ENCODE peak calls at places on chromosomes 4 and X, in five cellular contexts. L is fibroblast of mammary gland, H is thyroid gland, R is breast epithelium, X is GM20000. K is an unnamed sample.

GRCh38 chr4:99763635-99764101 is 53.0 kb upstream of the DAPP1 start:
- DNase-seq in L (peak), R (no peak), X (no peak), H (peak), K (no peak)

GRCh38 chrX:154980330-154981115 is 42.0 kb downstream of the F8 start:
- DNase-seq in L (peak), R (peak), H (peak), X (peak), K (peak)

GRCh38 chrX:136046295-136046894 is 61.2 kb downstream of the SLC9A6 start:
- DNase-seq in R (no peak), L (peak), H (no peak), X (no peak), K (no peak)

GRCh38 chr4:15651682-15652081 is 3.5 kb downstream of the FBXL5 start:
- DNase-seq in L (peak), H (no peak), R (no peak), X (no peak), K (no peak)

GRCh38 chr4:77920371-77920770 is 57.7 kb downstream of the MRPL1 start:
- DNase-seq in H (no peak), X (no peak), R (no peak), L (no peak), K (no peak)

GRCh38 chrX:131217878-131218486 is 71.1 kb downstream of the IGSF1 start:
- DNase-seq in L (no peak), X (no peak), R (no peak), H (no peak), K (no peak)

GRCh38 chr4:22099896-22100295 is 151.3 kb upstream of the KCNIP4 start:
- DNase-seq in R (no peak), H (no peak), X (no peak), L (peak), K (no peak)

GRCh38 chrX:71106427-71106826 is at the start of gene CXorf65:
- DNase-seq in H (no peak), R (no peak), L (peak), X (no peak), K (no peak)

GRCh38 chr4:184039963-184040383 is 134.9 kb downstream of the STOX2 start:
- DNase-seq in X (peak), R (no peak), H (no peak), L (peak), K (no peak)

GRCh38 chrX:4547218-4547836 is 833.9 kb upstream of the PRKX start:
- DNase-seq in R (peak), L (peak), H (peak), X (peak), K (no peak)

GRCh38 chrX:4550018-4550417 is 836.6 kb upstream of the PRKX start:
- DNase-seq in X (no peak), R (no peak), L (no peak), H (no peak), K (no peak)
- TF ChIP-seq CTCF in X (no peak), R (no peak), L (no peak), H (no peak), K (no peak)

GRCh38 chr4:124337874-124338273 is 374.7 kb downstream of the ANKRD50 start:
- DNase-seq in L (peak), H (peak), R (no peak), X (no peak), K (no peak)

GRCh38 chr4:124329134-124329533 is 383.4 kb downstream of the ANKRD50 start:
- DNase-seq in L (no peak), H (no peak), X (no peak), R (no peak), K (no peak)

GRCh38 chr4:124330045-124330444 is 382.5 kb downstream of the ANKRD50 start:
- DNase-seq in R (no peak), L (no peak), H (no peak), X (no peak), K (no peak)

GRCh38 chr4:124333466-124333865 is 379.1 kb downstream of the ANKRD50 start:
- DNase-seq in R (no peak), X (no peak), L (no peak), H (no peak), K (no peak)

GRCh38 chr4:124334119-124334518 is 378.4 kb downstream of the ANKRD50 start:
- DNase-seq in L (peak), H (peak), R (no peak), X (no peak), K (no peak)
- TF ChIP-seq CTCF in L (peak), H (peak), R (peak), X (peak), K (peak)

GRCh38 chrX:21384178-21384577 is 10.0 kb downstream of the CNKSR2 start:
- DNase-seq in R (no peak), L (no peak), X (no peak), H (no peak), K (no peak)

GRCh38 chrX:21383546-21383945 is 9.3 kb downstream of the CNKSR2 start:
- DNase-seq in R (no peak), X (no peak), L (peak), H (no peak), K (no peak)

GRCh38 chrX:21382715-21383114 is 8.5 kb downstream of the CNKSR2 start:
- DNase-seq in L (no peak), X (no peak), H (no peak), R (no peak), K (no peak)
- TF ChIP-seq CTCF in L (peak), X (no peak), H (no peak), R (no peak), K (peak)

DNA sequence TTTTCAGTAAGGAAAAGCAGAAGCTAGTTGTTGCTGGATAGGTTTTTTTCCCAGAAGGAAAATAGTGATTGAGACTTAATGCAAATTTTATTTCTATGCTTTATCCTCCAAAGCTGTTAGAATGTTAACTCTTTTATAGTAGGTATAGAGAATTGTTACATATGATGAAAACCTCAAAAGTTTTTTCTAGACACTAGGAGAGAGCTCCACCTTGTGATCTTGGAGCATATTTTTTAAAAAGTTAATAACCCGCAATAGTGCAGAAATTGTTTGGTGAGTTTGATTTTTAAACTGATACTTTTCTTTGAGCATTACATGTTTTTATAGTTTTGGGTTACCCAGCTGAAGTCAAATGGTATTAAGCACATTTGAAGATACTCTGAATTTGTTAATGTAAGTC is 56.5 kb downstream of the STAG2 start:
- DNase-seq in H (no peak), R (no peak), L (peak), X (no peak), K (no peak)
- TF ChIP-seq CTCF in H (no peak), R (no peak), L (no peak), X (no peak), K (peak)

K was measured in D721Med.